ENCODE peak calls at places on chromosomes 7 and 10, in nine cellular contexts. Z, A, V, L, N, E, X, P and G are unnamed samples.

GRCh38 chr10:44569193-44570091 is 184.5 kb upstream of the CXCL12 start:
- DNase-seq in P (no peak), Z (no peak), X (no peak), A (peak), E (no peak), V (no peak), N (no peak), L (peak), G (no peak)

GRCh38 chr10:66747451-66747850 is 178.4 kb upstream of the LRRTM3 start:
- DNase-seq in E (no peak), Z (peak), L (peak), A (no peak), N (no peak), P (no peak), X (no peak), V (no peak), G (no peak)

GRCh38 chr7:102843850-102844249 is 69.0 kb upstream of the LRRC17 start:
- DNase-seq in Z (no peak), E (no peak), A (no peak), X (no peak), L (no peak), P (no peak), N (no peak), V (peak), G (peak)

GRCh38 chr7:136533732-136534131 is 334.7 kb upstream of the CHRM2 start:
- DNase-seq in X (no peak), Z (no peak), A (no peak), N (no peak), V (no peak), P (no peak), L (no peak), E (no peak), G (no peak)

GRCh38 chr10:132536241-132536963 is 1.2 kb upstream of the INPP5A start:
- DNase-seq in L (no peak), V (no peak), N (peak), E (no peak), X (peak), P (no peak), Z (peak), A (peak), G (no peak)

GRCh38 chr7:105838273-105839141 is 37.9 kb downstream of the ATXN7L1 start:
- DNase-seq in Z (no peak), N (peak), X (peak), A (peak), P (no peak), E (no peak), L (no peak), V (no peak), G (no peak)

GRCh38 chr10:13527864-13528137 is 1.0 kb downstream of the BEND7 start:
- DNase-seq in P (no peak), E (no peak), V (peak), N (no peak), A (no peak), L (no peak), X (no peak), Z (no peak), G (no peak)

GRCh38 chr7:131945948-131946525 is 389.6 kb upstream of the PODXL start:
- DNase-seq in Z (no peak), V (no peak), P (peak), A (no peak), N (peak), E (no peak), X (peak), L (no peak), G (no peak)

GRCh38 chr7:126040114-126041045 is 1110.8 kb upstream of the POT1 start:
- DNase-seq in X (no peak), N (no peak), L (no peak), V (no peak), Z (no peak), E (no peak), A (no peak), P (peak), G (no peak)

GRCh38 chr7:118079369-118079768 is 104.6 kb upstream of the LSM8 start:
- DNase-seq in N (no peak), A (no peak), V (no peak), L (no peak), P (no peak), X (no peak), Z (peak), E (no peak), G (no peak)

GRCh38 chr7:78765985-78766729 is 687.3 kb downstream of the MAGI2 start:
- DNase-seq in A (no peak), Z (no peak), L (no peak), P (no peak), E (no peak), X (no peak), N (no peak), V (no peak), G (no peak)

GRCh38 chr7:14995774-14996173 is 93.2 kb upstream of the DGKB start:
- DNase-seq in P (no peak), X (no peak), Z (no peak), N (no peak), L (no peak), A (no peak), E (no peak), V (no peak), G (no peak)

GRCh38 chr7:128164955-128165670 is 76.0 kb upstream of the LEP start:
- DNase-seq in Z (no peak), N (no peak), A (no peak), E (no peak), P (no peak), V (no peak), L (no peak), X (no peak), G (no peak)

GRCh38 chr7:119905495-119905894 is 367.5 kb upstream of the KCND2 start:
- DNase-seq in L (no peak), P (no peak), Z (no peak), N (no peak), V (no peak), A (no peak), X (no peak), E (no peak), G (no peak)

GRCh38 chr10:102405632-102406031 is 10.1 kb downstream of the NFKB2 start:
- DNase-seq in E (no peak), A (no peak), V (no peak), Z (no peak), L (no peak), N (no peak), X (no peak), P (no peak), G (no peak)

DNA sequence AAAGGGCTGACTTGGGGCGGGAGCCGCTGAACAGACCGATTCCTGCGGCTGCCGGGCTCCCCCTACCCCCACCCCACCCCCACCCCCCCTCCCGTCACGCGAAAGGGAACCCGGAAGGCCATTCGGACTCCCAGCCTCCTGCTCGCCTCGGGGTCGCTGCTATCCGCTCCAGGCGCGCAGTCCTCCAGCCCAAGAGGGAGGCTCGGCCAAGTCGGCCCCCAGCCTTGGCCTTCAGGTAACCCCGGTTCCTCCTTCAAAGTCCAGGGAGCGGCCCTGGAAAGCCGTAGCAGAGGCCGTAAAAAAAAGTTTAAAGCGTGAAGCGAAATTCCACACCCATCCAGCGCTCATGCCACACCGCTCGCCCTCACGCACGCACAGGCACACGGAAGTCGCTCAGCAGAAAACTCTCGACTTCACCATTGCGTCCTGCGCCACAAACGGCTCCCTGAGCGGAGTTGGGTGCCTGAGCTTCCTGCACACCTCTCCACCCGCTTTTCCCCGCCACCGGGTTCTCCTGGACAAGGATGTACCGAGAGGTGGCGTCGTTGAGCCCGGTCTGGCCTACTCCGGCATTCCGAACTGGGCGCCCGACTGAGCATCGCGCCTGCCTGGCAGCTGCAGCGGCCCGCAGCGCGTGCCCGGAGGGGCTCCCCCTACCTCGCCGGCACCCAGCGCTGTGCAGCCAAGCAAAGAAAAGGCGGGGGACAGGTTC is 1.4 kb downstream of the SORCS3 start:
- DNase-seq in V (peak), E (no peak), P (peak), Z (no peak), N (no peak), L (no peak), A (peak), X (no peak), G (no peak)
- TF ChIP-seq CTCF in V (no peak), E (no peak), P (peak), Z (no peak), N (no peak), L (peak), A (no peak), X (peak), G (no peak)

DNA sequence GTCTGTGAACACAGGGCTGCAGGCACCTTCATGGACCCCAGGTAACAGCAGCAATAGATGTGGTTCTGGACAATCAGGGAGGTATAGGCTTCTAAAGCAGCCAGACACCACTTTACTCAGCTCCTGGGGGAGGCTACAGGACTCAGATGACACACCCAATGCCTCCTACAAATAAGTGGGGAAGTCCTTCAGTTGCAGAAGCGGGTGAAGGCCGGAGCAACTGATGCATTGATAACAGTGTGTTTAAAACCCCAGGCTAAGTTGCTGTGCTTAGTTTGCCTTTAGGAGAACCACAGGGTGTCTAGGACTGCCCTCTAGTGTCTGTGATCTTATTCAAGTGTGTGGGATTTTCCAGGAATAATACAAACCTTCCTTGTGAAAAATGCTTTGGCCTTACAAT is 5.9 kb upstream of the ITGA8 start:
- DNase-seq in X (peak), A (peak), Z (peak), N (no peak), P (peak), V (peak), L (no peak), E (peak), G (peak)
- TF ChIP-seq CTCF in X (peak), A (peak), Z (peak), N (peak), P (peak), V (peak), L (peak), E (peak), G (peak)

GRCh38 chr7:34156336-34156735 is 251.0 kb downstream of the BMPER start:
- DNase-seq in A (no peak), V (no peak), Z (no peak), X (no peak), P (no peak), N (no peak), L (no peak), E (peak), G (no peak)

GRCh38 chr7:34160261-34160752 is 255.0 kb downstream of the BMPER start:
- DNase-seq in V (no peak), N (no peak), X (no peak), Z (no peak), L (peak), P (no peak), A (no peak), E (no peak), G (no peak)

GRCh38 chr7:34158311-34158710 is 253.0 kb downstream of the BMPER start:
- DNase-seq in N (no peak), L (no peak), P (no peak), Z (no peak), E (peak), V (no peak), X (no peak), A (no peak), G (no peak)

GRCh38 chr7:34157137-34157536 is 251.8 kb downstream of the BMPER start:
- DNase-seq in L (no peak), E (no peak), X (no peak), P (no peak), V (no peak), Z (no peak), A (no peak), N (no peak), G (no peak)

DNA sequence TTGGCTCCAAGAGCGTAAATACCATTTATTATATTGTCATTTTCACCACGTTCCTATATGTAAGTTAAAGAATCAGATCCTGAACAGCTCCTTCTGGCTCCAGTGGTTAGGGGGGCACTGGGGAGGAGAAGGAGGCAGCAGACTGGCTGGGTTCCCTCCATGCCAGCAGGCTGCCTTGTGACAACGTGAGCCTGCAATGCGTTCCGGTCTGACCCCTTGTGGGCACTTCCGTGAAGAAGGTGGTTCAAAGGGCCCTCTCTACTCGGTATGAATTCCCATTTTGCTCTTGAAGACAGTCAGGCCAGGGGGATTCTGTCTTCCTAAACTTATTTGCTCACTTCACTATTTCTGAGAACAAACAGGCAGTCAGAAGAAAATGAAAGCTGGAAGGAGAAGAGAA is 253.4 kb downstream of the BMPER start:
- DNase-seq in E (no peak), L (no peak), N (no peak), P (no peak), Z (no peak), V (no peak), A (no peak), X (no peak), G (no peak)
- TF ChIP-seq CTCF in E (no peak), L (no peak), N (no peak), P (no peak), Z (peak), V (no peak), A (no peak), X (no peak), G (no peak)

GRCh38 chr7:16668978-16669377 is 23.0 kb downstream of the BZW2 start:
- DNase-seq in N (no peak), L (no peak), P (no peak), A (no peak), V (no peak), Z (peak), X (no peak), E (no peak), G (no peak)

GRCh38 chr7:16670021-16670420 is 24.0 kb downstream of the BZW2 start:
- DNase-seq in X (no peak), Z (no peak), L (peak), N (no peak), V (no peak), E (no peak), A (no peak), P (no peak), G (no peak)

GRCh38 chr7:16667355-16667754 is 21.4 kb downstream of the BZW2 start:
- DNase-seq in A (no peak), Z (no peak), N (no peak), L (no peak), P (no peak), X (no peak), E (no peak), V (no peak), G (no peak)

GRCh38 chr7:16669581-16669980 is 23.6 kb downstream of the BZW2 start:
- DNase-seq in E (no peak), A (no peak), X (no peak), P (no peak), V (no peak), N (no peak), Z (peak), L (no peak), G (no peak)

GRCh38 chr7:16668049-16668858 is 22.3 kb downstream of the BZW2 start:
- DNase-seq in A (peak), L (peak), V (no peak), P (no peak), X (peak), N (no peak), E (peak), Z (peak), G (no peak)
- TF ChIP-seq CTCF in A (peak), L (peak), V (no peak), P (no peak), X (no peak), N (no peak), E (no peak), Z (no peak), G (no peak)

GRCh38 chr7:80392229-80393169 is 119.4 kb downstream of the GNAT3 start:
- DNase-seq in L (no peak), E (no peak), Z (peak), X (no peak), V (no peak), P (no peak), A (no peak), N (no peak), G (no peak)
- TF ChIP-seq CTCF in L (peak), E (peak), Z (peak), X (peak), V (no peak), P (no peak), A (peak), N (peak), G (peak)

GRCh38 chr10:86971146-86971991 is 3.1 kb downstream of the ADIRF start:
- DNase-seq in N (peak), A (peak), P (peak), L (peak), E (peak), Z (peak), V (peak), X (peak), G (peak)
- TF ChIP-seq CTCF in N (peak), A (peak), P (peak), L (no peak), E (no peak), Z (peak), V (no peak), X (peak), G (no peak)

DNA sequence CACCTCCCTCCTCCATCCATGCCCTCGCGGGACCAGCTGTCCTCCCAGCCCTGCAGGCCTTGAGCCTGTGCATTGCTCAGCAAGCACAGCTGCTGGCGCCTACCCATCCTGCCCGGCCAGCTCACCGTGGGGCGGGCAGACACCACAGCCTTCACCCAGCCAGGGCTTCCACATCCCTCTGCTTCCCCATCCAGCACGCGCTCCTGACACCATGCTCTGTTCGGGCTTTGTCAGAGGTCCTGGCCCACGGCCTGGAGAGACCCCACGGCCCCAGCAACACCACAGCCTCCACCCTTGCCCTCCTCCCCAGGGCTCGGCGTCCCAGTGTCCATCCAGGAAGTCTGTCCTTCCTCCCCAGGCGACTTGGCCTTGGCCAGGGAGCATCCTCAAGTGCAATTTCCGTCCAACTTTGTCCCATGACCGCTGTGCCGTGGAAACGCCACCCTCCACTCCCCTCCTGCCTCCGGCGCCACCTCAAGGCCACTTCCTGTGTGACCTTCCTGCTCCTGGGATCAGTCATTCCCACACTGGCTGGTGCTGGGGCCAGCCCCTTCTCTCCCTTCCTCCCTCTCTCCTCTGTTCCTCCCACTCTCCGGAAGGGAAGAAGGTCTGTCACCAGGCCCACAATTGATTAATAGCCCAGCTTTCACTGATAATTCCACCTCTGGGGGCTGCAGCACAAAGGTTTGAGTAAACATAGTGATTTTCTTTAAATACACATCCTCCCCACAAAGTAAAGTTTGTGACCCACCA is 71.5 kb upstream of the SMNDC1 start:
- DNase-seq in A (peak), N (no peak), Z (no peak), V (no peak), E (no peak), L (no peak), X (no peak), P (peak), G (no peak)
- TF ChIP-seq CTCF in A (no peak), N (no peak), Z (no peak), V (no peak), E (no peak), L (no peak), X (no peak), P (no peak), G (no peak)

GRCh38 chr7:151013728-151014497 is 10.4 kb downstream of the ATG9B start:
- DNase-seq in L (no peak), V (peak), Z (peak), E (peak), X (peak), P (peak), A (peak), N (peak), G (peak)

GRCh38 chr7:151012031-151012692 is 12.1 kb downstream of the ATG9B start:
- DNase-seq in A (no peak), N (peak), P (no peak), E (no peak), L (no peak), X (peak), V (no peak), Z (no peak), G (no peak)

GRCh38 chr7:151013356-151013727 is 11.0 kb downstream of the ATG9B start:
- DNase-seq in V (no peak), P (no peak), N (no peak), L (no peak), A (no peak), X (no peak), E (no peak), Z (no peak), G (no peak)

GRCh38 chr7:151011097-151011409 is 13.2 kb downstream of the ATG9B start:
- DNase-seq in L (no peak), V (no peak), Z (no peak), X (no peak), P (no peak), A (no peak), N (peak), E (no peak), G (no peak)

GRCh38 chr7:151012921-151013347 is 11.4 kb downstream of the ATG9B start:
- DNase-seq in V (peak), Z (peak), N (no peak), A (no peak), X (no peak), P (peak), L (no peak), E (no peak), G (no peak)
- TF ChIP-seq CTCF in V (peak), Z (peak), N (peak), A (peak), X (no peak), P (peak), L (peak), E (no peak), G (no peak)

GRCh38 chr7:100428967-100429636 is 529 bp upstream of the MEPCE start:
- DNase-seq in L (peak), N (peak), E (peak), P (peak), Z (peak), V (peak), A (peak), X (peak), G (peak)
- TF ChIP-seq CTCF in L (no peak), N (peak), E (no peak), P (no peak), Z (no peak), V (no peak), A (peak), X (peak), G (peak)